ENCODE peak calls at places on chromosomes 12 and 14, in six cellular contexts. One of them, this sample, is unnamed.

GRCh38 chr14:77148510-77149231 is 7.1 kb upstream of the ZDHHC22 start:
- DNase-seq in CD8-positive, alpha-beta T cell: no peak
- DNase-seq in HCT116: no peak
- DNase-seq in cardiac muscle cell: no peak
- DNase-seq in psoas muscle: no peak
- DNase-seq in fibroblast of lung: no peak
- DNase-seq in this sample: peak

GRCh38 chr12:96858162-96858561 is 48.9 kb upstream of the NEDD1 start:
- DNase-seq in CD8-positive, alpha-beta T cell: no peak
- DNase-seq in HCT116: no peak
- DNase-seq in cardiac muscle cell: no peak
- DNase-seq in psoas muscle: no peak
- DNase-seq in fibroblast of lung: no peak
- DNase-seq in this sample: no peak

GRCh38 chr12:110893956-110894355 is 26.4 kb downstream of the MYL2 start:
- DNase-seq in CD8-positive, alpha-beta T cell: no peak
- DNase-seq in HCT116: no peak
- DNase-seq in cardiac muscle cell: no peak
- DNase-seq in psoas muscle: no peak
- DNase-seq in fibroblast of lung: no peak
- DNase-seq in this sample: no peak

GRCh38 chr12:52812749-52813148 is 1.2 kb downstream of the KRT4 start:
- DNase-seq in CD8-positive, alpha-beta T cell: no peak
- DNase-seq in HCT116: no peak
- DNase-seq in cardiac muscle cell: no peak
- DNase-seq in psoas muscle: no peak
- DNase-seq in fibroblast of lung: no peak
- DNase-seq in this sample: no peak

GRCh38 chr14:38209572-38210159 is 2.0 kb downstream of the SSTR1 start:
- DNase-seq in CD8-positive, alpha-beta T cell: no peak
- DNase-seq in HCT116: no peak
- DNase-seq in cardiac muscle cell: peak
- DNase-seq in psoas muscle: peak
- DNase-seq in fibroblast of lung: peak
- DNase-seq in this sample: peak

GRCh38 chr12:106152334-106152733 is 13.6 kb upstream of the NUAK1 start:
- DNase-seq in CD8-positive, alpha-beta T cell: no peak
- DNase-seq in HCT116: no peak
- DNase-seq in cardiac muscle cell: no peak
- DNase-seq in psoas muscle: no peak
- DNase-seq in fibroblast of lung: no peak
- DNase-seq in this sample: no peak

GRCh38 chr12:123397400-123397799 is 13.5 kb downstream of the KMT5A start:
- DNase-seq in CD8-positive, alpha-beta T cell: no peak
- DNase-seq in HCT116: no peak
- DNase-seq in cardiac muscle cell: no peak
- DNase-seq in psoas muscle: no peak
- DNase-seq in fibroblast of lung: no peak
- DNase-seq in this sample: no peak

GRCh38 chr12:7017870-7018349 is 366 bp downstream of the LPCAT3 start:
- DNase-seq in CD8-positive, alpha-beta T cell: no peak
- DNase-seq in HCT116: no peak
- DNase-seq in cardiac muscle cell: no peak
- DNase-seq in psoas muscle: no peak
- DNase-seq in fibroblast of lung: no peak
- DNase-seq in this sample: no peak

GRCh38 chr12:122049827-122050226 is 28.1 kb downstream of the BCL7A start:
- DNase-seq in CD8-positive, alpha-beta T cell: no peak
- DNase-seq in HCT116: no peak
- DNase-seq in cardiac muscle cell: no peak
- DNase-seq in psoas muscle: no peak
- DNase-seq in fibroblast of lung: no peak
- DNase-seq in this sample: no peak

GRCh38 chr14:29274890-29275651 is 508.5 kb downstream of the FOXG1 start:
- DNase-seq in CD8-positive, alpha-beta T cell: no peak
- DNase-seq in HCT116: no peak
- DNase-seq in cardiac muscle cell: no peak
- DNase-seq in psoas muscle: no peak
- DNase-seq in fibroblast of lung: no peak
- DNase-seq in this sample: no peak

GRCh38 chr14:85188836-85189235 is 341.1 kb upstream of the FLRT2 start:
- DNase-seq in CD8-positive, alpha-beta T cell: no peak
- DNase-seq in HCT116: no peak
- DNase-seq in cardiac muscle cell: no peak
- DNase-seq in psoas muscle: no peak
- DNase-seq in fibroblast of lung: no peak
- DNase-seq in this sample: no peak

GRCh38 chr14:49566714-49567113 is 19.5 kb downstream of the RPS29 start:
- DNase-seq in CD8-positive, alpha-beta T cell: no peak
- DNase-seq in HCT116: no peak
- DNase-seq in cardiac muscle cell: no peak
- DNase-seq in psoas muscle: no peak
- DNase-seq in fibroblast of lung: no peak
- DNase-seq in this sample: no peak

GRCh38 chr14:86865934-86866333 is 1127.0 kb downstream of the GALC start:
- DNase-seq in CD8-positive, alpha-beta T cell: no peak
- DNase-seq in HCT116: no peak
- DNase-seq in cardiac muscle cell: peak
- DNase-seq in psoas muscle: no peak
- DNase-seq in fibroblast of lung: no peak
- DNase-seq in this sample: no peak

GRCh38 chr12:2662524-2662923 is 132.2 kb upstream of the FKBP4 start:
- DNase-seq in CD8-positive, alpha-beta T cell: no peak
- DNase-seq in HCT116: no peak
- DNase-seq in cardiac muscle cell: no peak
- DNase-seq in psoas muscle: no peak
- DNase-seq in fibroblast of lung: no peak
- DNase-seq in this sample: no peak

GRCh38 chr12:4145990-4146859 is 127.3 kb upstream of the CCND2 start:
- DNase-seq in CD8-positive, alpha-beta T cell: no peak
- DNase-seq in HCT116: no peak
- DNase-seq in cardiac muscle cell: no peak
- DNase-seq in psoas muscle: no peak
- DNase-seq in fibroblast of lung: no peak
- DNase-seq in this sample: no peak

GRCh38 chr12:12899530-12900380 is 8.4 kb downstream of the GPRC5A start:
- DNase-seq in CD8-positive, alpha-beta T cell: no peak
- DNase-seq in HCT116: no peak
- DNase-seq in cardiac muscle cell: peak
- DNase-seq in psoas muscle: peak
- DNase-seq in fibroblast of lung: peak
- DNase-seq in this sample: peak

GRCh38 chr12:6330192-6330591 is 11.7 kb downstream of the TNFRSF1A start:
- DNase-seq in CD8-positive, alpha-beta T cell: no peak
- DNase-seq in HCT116: no peak
- DNase-seq in cardiac muscle cell: no peak
- DNase-seq in psoas muscle: no peak
- DNase-seq in fibroblast of lung: no peak
- DNase-seq in this sample: no peak

GRCh38 chr12:6250343-6250742 is 50.1 kb downstream of the CD9 start:
- DNase-seq in CD8-positive, alpha-beta T cell: no peak
- DNase-seq in HCT116: no peak
- DNase-seq in cardiac muscle cell: peak
- DNase-seq in psoas muscle: no peak
- DNase-seq in fibroblast of lung: no peak
- DNase-seq in this sample: peak

GRCh38 chr12:107875772-107876171 is 101.3 kb downstream of the ASCL4 start:
- DNase-seq in CD8-positive, alpha-beta T cell: no peak
- DNase-seq in HCT116: no peak
- DNase-seq in cardiac muscle cell: no peak
- DNase-seq in psoas muscle: no peak
- DNase-seq in fibroblast of lung: no peak
- DNase-seq in this sample: no peak

GRCh38 chr12:119182701-119183493 is 4.2 kb downstream of the HSPB8 start:
- DNase-seq in CD8-positive, alpha-beta T cell: no peak
- DNase-seq in HCT116: no peak
- DNase-seq in cardiac muscle cell: peak
- DNase-seq in psoas muscle: no peak
- DNase-seq in fibroblast of lung: peak
- DNase-seq in this sample: peak

GRCh38 chr12:2959508-2960431 is 573 bp downstream of the TEAD4 start:
- DNase-seq in CD8-positive, alpha-beta T cell: no peak
- DNase-seq in HCT116: no peak
- DNase-seq in cardiac muscle cell: peak
- DNase-seq in psoas muscle: peak
- DNase-seq in fibroblast of lung: peak
- DNase-seq in this sample: peak

GRCh38 chr12:56629459-56630179 is 507 bp downstream of the BAZ2A start:
- DNase-seq in CD8-positive, alpha-beta T cell: peak
- DNase-seq in HCT116: no peak
- DNase-seq in cardiac muscle cell: peak
- DNase-seq in psoas muscle: peak
- DNase-seq in fibroblast of lung: peak
- DNase-seq in this sample: no peak

GRCh38 chr12:46266382-46266791 is 2.5 kb downstream of the SLC38A1 start:
- DNase-seq in CD8-positive, alpha-beta T cell: no peak
- DNase-seq in HCT116: no peak
- DNase-seq in cardiac muscle cell: peak
- DNase-seq in psoas muscle: no peak
- DNase-seq in fibroblast of lung: peak
- DNase-seq in this sample: peak

GRCh38 chr12:121789800-121790748 is 3.4 kb downstream of the RHOF start:
- DNase-seq in CD8-positive, alpha-beta T cell: peak
- DNase-seq in HCT116: no peak
- DNase-seq in cardiac muscle cell: peak
- DNase-seq in psoas muscle: peak
- DNase-seq in fibroblast of lung: no peak
- DNase-seq in this sample: peak

GRCh38 chr12:76460807-76461206 is 98.8 kb downstream of the OSBPL8 start:
- DNase-seq in CD8-positive, alpha-beta T cell: no peak
- DNase-seq in HCT116: no peak
- DNase-seq in cardiac muscle cell: no peak
- DNase-seq in psoas muscle: no peak
- DNase-seq in fibroblast of lung: no peak
- DNase-seq in this sample: no peak

GRCh38 chr12:104057771-104058197 is 6.5 kb upstream of the HCFC2 start:
- DNase-seq in CD8-positive, alpha-beta T cell: no peak
- DNase-seq in HCT116: no peak
- DNase-seq in cardiac muscle cell: peak
- DNase-seq in psoas muscle: no peak
- DNase-seq in fibroblast of lung: no peak
- DNase-seq in this sample: peak

GRCh38 chr14:51518681-51519080 is 133.0 kb upstream of the FRMD6 start:
- DNase-seq in CD8-positive, alpha-beta T cell: no peak
- DNase-seq in HCT116: no peak
- DNase-seq in cardiac muscle cell: no peak
- DNase-seq in psoas muscle: no peak
- DNase-seq in fibroblast of lung: no peak
- DNase-seq in this sample: no peak

GRCh38 chr14:94043756-94044475 is 17.8 kb downstream of the OTUB2 start:
- DNase-seq in CD8-positive, alpha-beta T cell: no peak
- DNase-seq in HCT116: no peak
- DNase-seq in cardiac muscle cell: no peak
- DNase-seq in psoas muscle: no peak
- DNase-seq in fibroblast of lung: no peak
- DNase-seq in this sample: no peak

GRCh38 chr14:32039401-32039800 is 37.7 kb upstream of the ARHGAP5 start:
- DNase-seq in CD8-positive, alpha-beta T cell: no peak
- DNase-seq in HCT116: no peak
- DNase-seq in cardiac muscle cell: no peak
- DNase-seq in psoas muscle: no peak
- DNase-seq in fibroblast of lung: no peak
- DNase-seq in this sample: no peak

GRCh38 chr12:32483499-32483898 is 84.1 kb downstream of the FGD4 start:
- DNase-seq in CD8-positive, alpha-beta T cell: no peak
- DNase-seq in HCT116: no peak
- DNase-seq in cardiac muscle cell: no peak
- DNase-seq in psoas muscle: no peak
- DNase-seq in fibroblast of lung: no peak
- DNase-seq in this sample: no peak

GRCh38 chr14:21440857-21441256 is 15.1 kb downstream of the CHD8 start:
- DNase-seq in CD8-positive, alpha-beta T cell: no peak
- DNase-seq in HCT116: no peak
- DNase-seq in cardiac muscle cell: no peak
- DNase-seq in psoas muscle: no peak
- DNase-seq in fibroblast of lung: no peak
- DNase-seq in this sample: no peak

GRCh38 chr14:92328664-92329255 is 5.8 kb downstream of the SLC24A4 start:
- DNase-seq in CD8-positive, alpha-beta T cell: no peak
- DNase-seq in HCT116: no peak
- DNase-seq in cardiac muscle cell: no peak
- DNase-seq in psoas muscle: no peak
- DNase-seq in fibroblast of lung: no peak
- DNase-seq in this sample: no peak
- TF ChIP-seq CTCF in CD8-positive, alpha-beta T cell: no peak
- TF ChIP-seq CTCF in HCT116: no peak
- TF ChIP-seq CTCF in cardiac muscle cell: no peak
- TF ChIP-seq CTCF in psoas muscle: no peak
- TF ChIP-seq CTCF in fibroblast of lung: no peak
- TF ChIP-seq CTCF in this sample: no peak

GRCh38 chr12:11513288-11513687 is 117.9 kb upstream of the PRB2 start:
- DNase-seq in CD8-positive, alpha-beta T cell: no peak
- DNase-seq in HCT116: peak
- DNase-seq in cardiac muscle cell: no peak
- DNase-seq in psoas muscle: no peak
- DNase-seq in fibroblast of lung: peak
- DNase-seq in this sample: peak
- TF ChIP-seq CTCF in CD8-positive, alpha-beta T cell: no peak
- TF ChIP-seq CTCF in HCT116: peak
- TF ChIP-seq CTCF in cardiac muscle cell: peak
- TF ChIP-seq CTCF in psoas muscle: no peak
- TF ChIP-seq CTCF in fibroblast of lung: no peak
- TF ChIP-seq CTCF in this sample: peak

GRCh38 chr14:103280278-103280917 is 53.6 kb upstream of the EIF5 start:
- DNase-seq in CD8-positive, alpha-beta T cell: no peak
- DNase-seq in HCT116: no peak
- DNase-seq in cardiac muscle cell: peak
- DNase-seq in psoas muscle: no peak
- DNase-seq in fibroblast of lung: no peak
- DNase-seq in this sample: peak

GRCh38 chr14:103279129-103280025 is 54.7 kb upstream of the EIF5 start:
- DNase-seq in CD8-positive, alpha-beta T cell: no peak
- DNase-seq in HCT116: no peak
- DNase-seq in cardiac muscle cell: no peak
- DNase-seq in psoas muscle: peak
- DNase-seq in fibroblast of lung: no peak
- DNase-seq in this sample: no peak

GRCh38 chr14:103283916-103284315 is 50.1 kb upstream of the EIF5 start:
- DNase-seq in CD8-positive, alpha-beta T cell: no peak
- DNase-seq in HCT116: no peak
- DNase-seq in cardiac muscle cell: no peak
- DNase-seq in psoas muscle: no peak
- DNase-seq in fibroblast of lung: no peak
- DNase-seq in this sample: no peak

GRCh38 chr14:103282932-103283331 is 51.1 kb upstream of the EIF5 start:
- DNase-seq in CD8-positive, alpha-beta T cell: no peak
- DNase-seq in HCT116: no peak
- DNase-seq in cardiac muscle cell: no peak
- DNase-seq in psoas muscle: no peak
- DNase-seq in fibroblast of lung: no peak
- DNase-seq in this sample: no peak

GRCh38 chr14:103281496-103282231 is 52.4 kb upstream of the EIF5 start:
- DNase-seq in CD8-positive, alpha-beta T cell: no peak
- DNase-seq in HCT116: no peak
- DNase-seq in cardiac muscle cell: peak
- DNase-seq in psoas muscle: peak
- DNase-seq in fibroblast of lung: peak
- DNase-seq in this sample: peak
- TF ChIP-seq CTCF in CD8-positive, alpha-beta T cell: no peak
- TF ChIP-seq CTCF in HCT116: peak
- TF ChIP-seq CTCF in cardiac muscle cell: peak
- TF ChIP-seq CTCF in psoas muscle: peak
- TF ChIP-seq CTCF in fibroblast of lung: peak
- TF ChIP-seq CTCF in this sample: peak

GRCh38 chr12:1533205-1533601 is 61.2 kb downstream of the FBXL14 start:
- DNase-seq in CD8-positive, alpha-beta T cell: peak
- DNase-seq in HCT116: no peak
- DNase-seq in cardiac muscle cell: no peak
- DNase-seq in psoas muscle: no peak
- DNase-seq in fibroblast of lung: peak
- DNase-seq in this sample: no peak
- TF ChIP-seq CTCF in CD8-positive, alpha-beta T cell: no peak
- TF ChIP-seq CTCF in HCT116: no peak
- TF ChIP-seq CTCF in cardiac muscle cell: no peak
- TF ChIP-seq CTCF in psoas muscle: no peak
- TF ChIP-seq CTCF in fibroblast of lung: no peak
- TF ChIP-seq CTCF in this sample: peak

This sample was measured in fibroblast of villous mesenchyme.